ENCODE peak calls at places on chromosomes 7 and 10, in five cellular contexts. One of them, this sample, is unnamed. For H3K9me3 and H3K4me1, the result is how much of the 10 kb centered on the place peaks cover.

GRCh38 chr7:105766421-105767191 is 109.8 kb downstream of the ATXN7L1 start:
- DNase-seq in HAP-1: no peak
- DNase-seq in neuronal stem cell: no peak
- DNase-seq in uterus: no peak
- DNase-seq in upper lobe of right lung: no peak
- DNase-seq in this sample: no peak

GRCh38 chr7:35817930-35818329 is 17.1 kb downstream of the SEPTIN7 start:
- DNase-seq in HAP-1: no peak
- DNase-seq in neuronal stem cell: no peak
- DNase-seq in uterus: no peak
- DNase-seq in upper lobe of right lung: no peak
- DNase-seq in this sample: no peak

GRCh38 chr10:112115781-112116385 is 67.7 kb downstream of the GPAM start:
- DNase-seq in HAP-1: peak
- DNase-seq in neuronal stem cell: peak
- DNase-seq in uterus: no peak
- DNase-seq in upper lobe of right lung: no peak
- DNase-seq in this sample: no peak

GRCh38 chr10:50857579-50857978 is 27.8 kb downstream of the A1CF start:
- DNase-seq in HAP-1: no peak
- DNase-seq in neuronal stem cell: peak
- DNase-seq in uterus: no peak
- DNase-seq in upper lobe of right lung: no peak
- DNase-seq in this sample: no peak

GRCh38 chr7:12954374-12954773 is 266.9 kb downstream of the ARL4A start:
- DNase-seq in HAP-1: no peak
- DNase-seq in neuronal stem cell: no peak
- DNase-seq in uterus: no peak
- DNase-seq in upper lobe of right lung: no peak
- DNase-seq in this sample: no peak

GRCh38 chr10:124743188-124744046 is 761 bp downstream of the FAM53B start:
- DNase-seq in HAP-1: peak
- DNase-seq in neuronal stem cell: peak
- DNase-seq in uterus: peak
- DNase-seq in upper lobe of right lung: peak
- DNase-seq in this sample: peak

GRCh38 chr7:78702770-78703169 is 750.7 kb downstream of the MAGI2 start:
- DNase-seq in HAP-1: no peak
- DNase-seq in neuronal stem cell: no peak
- DNase-seq in uterus: no peak
- DNase-seq in upper lobe of right lung: no peak
- DNase-seq in this sample: no peak

GRCh38 chr7:133602291-133602690 is 349.4 kb downstream of the EXOC4 start:
- DNase-seq in HAP-1: no peak
- DNase-seq in neuronal stem cell: no peak
- DNase-seq in uterus: no peak
- DNase-seq in upper lobe of right lung: no peak
- DNase-seq in this sample: no peak

GRCh38 chr10:74932648-74933047 is 106.2 kb downstream of the KAT6B start:
- DNase-seq in HAP-1: no peak
- DNase-seq in neuronal stem cell: no peak
- DNase-seq in uterus: peak
- DNase-seq in upper lobe of right lung: no peak
- DNase-seq in this sample: peak

GRCh38 chr10:132465889-132466519 is 69.0 kb downstream of the PWWP2B start:
- DNase-seq in HAP-1: no peak
- DNase-seq in neuronal stem cell: no peak
- DNase-seq in uterus: no peak
- DNase-seq in upper lobe of right lung: no peak
- DNase-seq in this sample: peak

GRCh38 chr7:883029-884021 is 7.0 kb downstream of the GET4 start:
- DNase-seq in HAP-1: no peak
- DNase-seq in neuronal stem cell: no peak
- DNase-seq in uterus: no peak
- DNase-seq in upper lobe of right lung: no peak
- DNase-seq in this sample: no peak

GRCh38 chr7:37698271-37698670 is 14.7 kb downstream of the GPR141 start:
- DNase-seq in HAP-1: no peak
- DNase-seq in neuronal stem cell: no peak
- DNase-seq in uterus: no peak
- DNase-seq in upper lobe of right lung: no peak
- DNase-seq in this sample: no peak

GRCh38 chr7:43700059-43700501 is 29.2 kb downstream of the COA1 start:
- DNase-seq in HAP-1: no peak
- DNase-seq in neuronal stem cell: peak
- DNase-seq in uterus: no peak
- DNase-seq in upper lobe of right lung: no peak
- DNase-seq in this sample: no peak

GRCh38 chr7:131431289-131431688 is 103.6 kb downstream of the MKLN1 start:
- DNase-seq in HAP-1: no peak
- DNase-seq in neuronal stem cell: no peak
- DNase-seq in uterus: no peak
- DNase-seq in upper lobe of right lung: no peak
- DNase-seq in this sample: no peak

GRCh38 chr7:25725483-25725882 is 426.5 kb upstream of the NFE2L3 start:
- DNase-seq in HAP-1: no peak
- DNase-seq in neuronal stem cell: no peak
- DNase-seq in uterus: no peak
- DNase-seq in upper lobe of right lung: no peak
- DNase-seq in this sample: no peak

GRCh38 chr7:20228654-20229053 is 11.5 kb upstream of the MACC1 start:
- DNase-seq in HAP-1: no peak
- DNase-seq in neuronal stem cell: no peak
- DNase-seq in uterus: no peak
- DNase-seq in upper lobe of right lung: no peak
- DNase-seq in this sample: no peak

GRCh38 chr7:44266526-44266925 is 58.9 kb downstream of the CAMK2B start:
- DNase-seq in HAP-1: no peak
- DNase-seq in neuronal stem cell: no peak
- DNase-seq in uterus: no peak
- DNase-seq in upper lobe of right lung: no peak
- DNase-seq in this sample: no peak

GRCh38 chr10:23293145-23293724 is 51.4 kb downstream of the C10orf67 start:
- DNase-seq in HAP-1: peak
- DNase-seq in neuronal stem cell: peak
- DNase-seq in uterus: no peak
- DNase-seq in upper lobe of right lung: no peak
- DNase-seq in this sample: no peak

GRCh38 chr10:13347235-13348156 is 597 bp downstream of the SEPHS1 start:
- DNase-seq in HAP-1: peak
- DNase-seq in neuronal stem cell: peak
- DNase-seq in uterus: peak
- DNase-seq in upper lobe of right lung: peak
- DNase-seq in this sample: peak

GRCh38 chr7:18467011-18467410 is 28.5 kb upstream of the HDAC9 start:
- DNase-seq in HAP-1: no peak
- DNase-seq in neuronal stem cell: no peak
- DNase-seq in uterus: no peak
- DNase-seq in upper lobe of right lung: no peak
- DNase-seq in this sample: no peak

GRCh38 chr7:129170373-129171021 is 17.9 kb upstream of the SMO start:
- DNase-seq in HAP-1: no peak
- DNase-seq in neuronal stem cell: no peak
- DNase-seq in uterus: no peak
- DNase-seq in upper lobe of right lung: no peak
- DNase-seq in this sample: no peak

GRCh38 chr10:35449944-35450343 is 113.6 kb downstream of the CCNY start:
- DNase-seq in HAP-1: no peak
- DNase-seq in neuronal stem cell: no peak
- DNase-seq in uterus: no peak
- DNase-seq in upper lobe of right lung: no peak
- DNase-seq in this sample: no peak

GRCh38 chr7:71454981-71455380 is 323.0 kb downstream of the GALNT17 start:
- DNase-seq in HAP-1: no peak
- DNase-seq in neuronal stem cell: no peak
- DNase-seq in uterus: no peak
- DNase-seq in upper lobe of right lung: no peak
- DNase-seq in this sample: no peak

DNA sequence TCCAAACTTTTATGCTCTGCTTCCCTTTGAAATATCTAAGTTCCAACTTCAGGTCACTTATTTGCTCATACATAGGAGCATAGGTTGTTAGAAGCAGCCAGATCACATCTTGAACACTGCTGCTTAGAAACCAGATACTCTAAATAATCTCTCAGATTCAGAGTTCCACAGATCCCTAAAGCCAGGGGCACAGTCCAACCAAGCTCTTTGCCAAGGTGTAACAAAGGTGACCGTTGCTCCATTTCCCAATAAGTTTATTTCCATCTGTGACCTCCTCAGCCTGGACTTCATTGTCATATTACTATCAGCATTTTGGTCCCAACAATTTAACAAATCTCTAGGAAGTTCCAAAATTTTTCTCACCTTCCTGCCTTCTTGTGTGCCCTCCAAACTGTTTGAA is 52.8 kb downstream of the TRIM24 start:
- DNase-seq in HAP-1: no peak
- DNase-seq in neuronal stem cell: no peak
- DNase-seq in uterus: no peak
- DNase-seq in upper lobe of right lung: no peak
- DNase-seq in this sample: no peak
- H3K9me3 ChIP-seq in HAP-1: under half
- H3K9me3 ChIP-seq in neuronal stem cell: under half
- H3K9me3 ChIP-seq in uterus: under half
- H3K9me3 ChIP-seq in upper lobe of right lung: under half
- H3K9me3 ChIP-seq in this sample: under half

DNA sequence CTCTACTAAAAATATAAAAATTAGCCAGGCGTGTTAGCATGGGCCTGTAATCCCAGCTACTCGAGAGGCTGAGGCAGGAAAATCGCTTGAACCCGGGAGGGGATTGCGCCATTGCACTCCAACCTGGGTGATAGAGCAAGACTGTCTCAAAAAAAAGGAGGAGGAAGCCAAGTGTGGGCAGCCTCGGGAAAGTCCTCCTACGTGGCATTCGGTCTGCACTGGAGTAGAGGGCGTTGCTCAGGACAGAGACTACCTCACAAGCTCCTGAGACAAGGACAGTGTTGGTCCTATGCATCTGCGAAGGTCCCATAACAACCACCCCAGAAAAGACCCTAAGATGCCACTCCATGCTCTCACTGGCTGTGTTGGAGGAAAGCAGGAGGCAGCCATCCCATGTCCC is 10.0 kb upstream of the SERPINE1 start:
- DNase-seq in HAP-1: no peak
- DNase-seq in neuronal stem cell: no peak
- DNase-seq in uterus: no peak
- DNase-seq in upper lobe of right lung: no peak
- DNase-seq in this sample: no peak
- H3K4me1 ChIP-seq in HAP-1: under half
- H3K4me1 ChIP-seq in neuronal stem cell: under half
- H3K4me1 ChIP-seq in uterus: under half
- H3K4me1 ChIP-seq in upper lobe of right lung: under half
- H3K4me1 ChIP-seq in this sample: under half

GRCh38 chr7:93133020-93133419 is 15.2 kb downstream of the SAMD9L start:
- DNase-seq in HAP-1: no peak
- DNase-seq in neuronal stem cell: no peak
- DNase-seq in uterus: no peak
- DNase-seq in upper lobe of right lung: no peak
- DNase-seq in this sample: no peak
- H3K9me3 ChIP-seq in HAP-1: under half
- H3K9me3 ChIP-seq in neuronal stem cell: under half
- H3K9me3 ChIP-seq in uterus: under half
- H3K9me3 ChIP-seq in upper lobe of right lung: under half
- H3K9me3 ChIP-seq in this sample: half or more

DNA sequence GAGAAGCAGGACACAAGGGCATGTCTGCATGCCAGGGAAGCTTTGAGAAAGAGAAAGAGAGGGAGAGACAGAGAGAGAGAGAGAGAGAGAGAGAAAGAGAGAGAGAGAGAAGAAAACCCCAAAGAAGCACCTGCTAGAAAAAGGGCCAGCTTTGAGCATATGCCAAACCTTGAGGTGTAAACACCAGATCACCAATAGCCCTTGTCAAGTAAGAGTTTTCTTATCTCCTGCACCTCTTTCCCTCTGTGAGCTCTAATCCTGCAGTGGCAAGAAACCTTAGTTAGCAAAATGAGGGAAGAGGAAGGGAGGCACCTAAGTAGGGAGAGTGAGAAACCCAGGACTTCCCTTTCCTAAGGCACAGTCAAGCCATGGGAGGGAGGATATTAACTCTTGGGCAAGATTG is 11.3 kb upstream of the TRDMT1 start:
- DNase-seq in HAP-1: no peak
- DNase-seq in neuronal stem cell: no peak
- DNase-seq in uterus: no peak
- DNase-seq in upper lobe of right lung: no peak
- DNase-seq in this sample: no peak
- H3K4me1 ChIP-seq in HAP-1: under half
- H3K4me1 ChIP-seq in neuronal stem cell: under half
- H3K4me1 ChIP-seq in uterus: under half
- H3K4me1 ChIP-seq in upper lobe of right lung: under half
- H3K4me1 ChIP-seq in this sample: under half

GRCh38 chr7:16399265-16399801 is 22.0 kb downstream of the CRPPA start:
- DNase-seq in HAP-1: no peak
- DNase-seq in neuronal stem cell: no peak
- DNase-seq in uterus: no peak
- DNase-seq in upper lobe of right lung: no peak
- DNase-seq in this sample: no peak

GRCh38 chr7:16395121-16395520 is 26.2 kb downstream of the CRPPA start:
- DNase-seq in HAP-1: no peak
- DNase-seq in neuronal stem cell: no peak
- DNase-seq in uterus: no peak
- DNase-seq in upper lobe of right lung: no peak
- DNase-seq in this sample: no peak

GRCh38 chr7:16398211-16399017 is 22.9 kb downstream of the CRPPA start:
- DNase-seq in HAP-1: no peak
- DNase-seq in neuronal stem cell: no peak
- DNase-seq in uterus: no peak
- DNase-seq in upper lobe of right lung: no peak
- DNase-seq in this sample: no peak

GRCh38 chr7:16396766-16397496 is 24.4 kb downstream of the CRPPA start:
- DNase-seq in HAP-1: no peak
- DNase-seq in neuronal stem cell: no peak
- DNase-seq in uterus: no peak
- DNase-seq in upper lobe of right lung: no peak
- DNase-seq in this sample: no peak

DNA sequence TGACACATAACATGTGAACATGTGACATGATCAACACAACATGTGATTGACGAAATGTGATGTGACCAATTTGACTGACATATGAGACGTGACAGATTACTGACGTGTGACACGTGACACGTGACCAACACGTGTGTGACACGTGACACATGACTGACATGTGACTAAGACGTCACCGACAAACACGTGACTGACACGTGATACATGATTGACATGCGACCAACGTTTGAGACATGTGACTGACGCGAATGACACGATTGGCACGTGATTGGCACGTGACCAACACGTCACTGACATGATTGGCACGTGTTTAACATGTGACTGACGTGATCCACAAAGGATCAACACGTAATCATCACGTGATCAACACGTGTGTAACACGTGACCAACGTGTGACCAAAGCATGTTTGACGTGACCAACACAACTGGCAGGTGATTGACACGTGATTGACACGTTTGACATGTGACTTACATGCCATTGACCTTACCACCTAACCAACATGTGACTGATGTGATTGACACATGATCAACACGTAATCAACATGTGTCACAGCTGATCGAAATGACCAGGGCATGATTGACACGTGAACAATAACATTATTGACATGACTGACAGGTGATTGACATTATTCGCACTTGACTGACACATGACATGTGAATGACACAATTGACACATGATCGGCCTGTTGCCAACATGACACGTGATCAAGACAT is 23.7 kb downstream of the CRPPA start:
- DNase-seq in HAP-1: no peak
- DNase-seq in neuronal stem cell: no peak
- DNase-seq in uterus: no peak
- DNase-seq in upper lobe of right lung: no peak
- DNase-seq in this sample: no peak
- H3K9me3 ChIP-seq in HAP-1: under half
- H3K9me3 ChIP-seq in neuronal stem cell: under half
- H3K9me3 ChIP-seq in uterus: under half
- H3K9me3 ChIP-seq in upper lobe of right lung: under half
- H3K9me3 ChIP-seq in this sample: under half

This sample was measured in lower lobe of right lung.